ENCODE peak calls at places on chromosomes 12 and 14, in six cellular contexts. One of them, this sample, is unnamed.

GRCh38 chr12:1592444-1593231 is 1.7 kb downstream of the FBXL14 start:
- DNase-seq in GM12892: peak
- DNase-seq in K562: peak
- DNase-seq in HepG2: no peak
- DNase-seq in H1: peak
- DNase-seq in GM12878: no peak
- DNase-seq in this sample: no peak

GRCh38 chr12:110449799-110450497 is at the start of gene ARPC3:
- DNase-seq in GM12892: peak
- DNase-seq in K562: peak
- DNase-seq in HepG2: peak
- DNase-seq in H1: peak
- DNase-seq in GM12878: peak
- DNase-seq in this sample: peak

GRCh38 chr12:43278268-43278832 is 273.7 kb downstream of the ADAMTS20 start:
- DNase-seq in GM12892: no peak
- DNase-seq in K562: no peak
- DNase-seq in HepG2: no peak
- DNase-seq in H1: no peak
- DNase-seq in GM12878: peak
- DNase-seq in this sample: no peak

GRCh38 chr12:49043856-49044258 is 16.7 kb downstream of the KMT2D start:
- DNase-seq in GM12892: peak
- DNase-seq in K562: peak
- DNase-seq in HepG2: peak
- DNase-seq in H1: peak
- DNase-seq in GM12878: no peak
- DNase-seq in this sample: peak

GRCh38 chr14:86942939-86943338 is 1050.0 kb downstream of the GALC start:
- DNase-seq in GM12892: no peak
- DNase-seq in K562: no peak
- DNase-seq in HepG2: no peak
- DNase-seq in H1: no peak
- DNase-seq in GM12878: no peak
- DNase-seq in this sample: no peak

GRCh38 chr12:6946033-6946919 is 2.5 kb downstream of the C12orf57 start:
- DNase-seq in GM12892: no peak
- DNase-seq in K562: peak
- DNase-seq in HepG2: peak
- DNase-seq in H1: peak
- DNase-seq in GM12878: peak
- DNase-seq in this sample: no peak

GRCh38 chr12:116736962-116737773 is 701 bp downstream of the SPRING1 start:
- DNase-seq in GM12892: peak
- DNase-seq in K562: peak
- DNase-seq in HepG2: no peak
- DNase-seq in H1: no peak
- DNase-seq in GM12878: no peak
- DNase-seq in this sample: peak

GRCh38 chr14:34981743-34982420 is 910 bp upstream of the SRP54 start:
- DNase-seq in GM12892: no peak
- DNase-seq in K562: no peak
- DNase-seq in HepG2: no peak
- DNase-seq in H1: no peak
- DNase-seq in GM12878: no peak
- DNase-seq in this sample: no peak

GRCh38 chr14:104687601-104688504 is 1.6 kb upstream of the INF2 start:
- DNase-seq in GM12892: no peak
- DNase-seq in K562: no peak
- DNase-seq in HepG2: peak
- DNase-seq in H1: no peak
- DNase-seq in GM12878: no peak
- DNase-seq in this sample: no peak

GRCh38 chr14:32576088-32576795 is 247.1 kb downstream of the AKAP6 start:
- DNase-seq in GM12892: no peak
- DNase-seq in K562: peak
- DNase-seq in HepG2: peak
- DNase-seq in H1: no peak
- DNase-seq in GM12878: no peak
- DNase-seq in this sample: no peak

GRCh38 chr12:132477703-132478432 is 12.1 kb upstream of the FBRSL1 start:
- DNase-seq in GM12892: no peak
- DNase-seq in K562: no peak
- DNase-seq in HepG2: no peak
- DNase-seq in H1: no peak
- DNase-seq in GM12878: no peak
- DNase-seq in this sample: no peak

DNA sequence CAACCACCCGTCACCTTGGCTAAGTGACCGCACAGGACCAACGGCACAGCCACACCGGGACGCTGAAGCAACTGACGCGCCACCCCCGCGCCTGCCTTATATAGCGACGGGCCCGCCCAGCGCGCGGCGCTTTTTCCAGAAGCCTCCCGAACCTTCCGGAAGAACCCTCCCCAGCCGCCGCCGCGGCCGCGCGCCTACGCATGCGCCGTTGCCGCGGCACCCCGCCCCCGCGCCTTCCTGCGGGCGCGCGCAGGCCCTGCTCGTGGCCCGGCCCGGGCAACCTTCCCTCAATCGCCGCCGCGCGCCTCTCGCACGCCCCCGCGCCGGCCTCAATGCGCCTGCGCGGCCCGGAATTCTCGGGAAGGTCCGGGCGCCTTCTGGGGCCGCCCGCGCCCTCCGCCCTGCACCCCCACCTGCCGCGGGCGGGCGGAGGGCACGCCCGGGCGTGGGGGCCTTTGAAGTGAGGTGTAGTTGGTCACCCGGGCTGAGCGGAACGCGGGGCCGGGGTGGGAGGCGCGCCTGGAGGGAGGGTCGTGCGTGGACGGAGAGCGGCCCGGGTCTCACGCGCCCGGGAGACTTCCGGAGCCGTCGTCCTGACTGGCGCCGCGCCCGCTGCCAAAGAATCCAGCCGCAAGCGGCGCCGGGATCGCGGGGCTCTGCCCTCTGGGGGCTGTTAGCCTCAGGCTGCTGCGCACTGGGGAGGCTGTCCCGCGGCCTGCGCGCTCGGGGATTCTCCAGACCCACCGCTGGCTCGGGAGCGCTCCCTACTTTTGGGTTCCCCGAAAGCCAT is at the start of gene HSP90AA1:
- DNase-seq in GM12892: peak
- DNase-seq in K562: peak
- DNase-seq in HepG2: peak
- DNase-seq in H1: peak
- DNase-seq in GM12878: peak
- DNase-seq in this sample: peak
- TF ChIP-seq POLR2A in GM12892: peak
- TF ChIP-seq POLR2A in K562: peak
- TF ChIP-seq POLR2A in HepG2: peak
- TF ChIP-seq POLR2A in H1: peak
- TF ChIP-seq POLR2A in GM12878: peak
- TF ChIP-seq POLR2A in this sample: peak

DNA sequence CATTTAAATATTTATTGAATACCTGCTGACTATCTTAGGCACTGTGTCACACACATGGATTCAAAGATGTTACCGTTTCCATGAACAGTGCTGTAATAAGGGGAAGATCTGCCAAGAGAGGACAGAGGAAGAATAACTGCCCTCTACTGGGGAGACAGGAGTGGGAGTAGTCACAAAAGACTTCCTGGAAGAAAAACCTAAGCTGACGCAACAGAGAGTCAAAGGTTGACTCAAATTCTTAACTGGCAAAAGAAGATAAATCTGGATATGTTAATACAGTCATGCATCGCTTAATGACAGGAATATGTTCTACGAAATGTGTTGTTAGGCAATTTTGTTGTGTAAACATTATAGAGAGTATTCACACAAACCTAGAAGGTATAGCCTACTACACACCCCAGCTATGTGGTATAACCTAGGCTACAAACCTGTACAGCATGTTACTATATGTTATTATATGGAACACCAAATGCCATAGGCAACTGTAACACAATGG is 51.5 kb downstream of the DCAF5 start:
- DNase-seq in GM12892: no peak
- DNase-seq in K562: peak
- DNase-seq in HepG2: no peak
- DNase-seq in H1: no peak
- DNase-seq in GM12878: no peak
- DNase-seq in this sample: no peak
- TF ChIP-seq TAF1 in GM12892: no peak
- TF ChIP-seq TAF1 in K562: no peak
- TF ChIP-seq TAF1 in HepG2: no peak
- TF ChIP-seq TAF1 in H1: no peak
- TF ChIP-seq TAF1 in GM12878: no peak
- TF ChIP-seq TAF1 in this sample: no peak

GRCh38 chr14:49585803-49586672 is at the start of gene RPS29:
- DNase-seq in GM12892: peak
- DNase-seq in K562: peak
- DNase-seq in HepG2: peak
- DNase-seq in H1: peak
- DNase-seq in GM12878: peak
- DNase-seq in this sample: peak
- TF ChIP-seq POLR2A in GM12892: peak
- TF ChIP-seq POLR2A in K562: peak
- TF ChIP-seq POLR2A in HepG2: peak
- TF ChIP-seq POLR2A in H1: peak
- TF ChIP-seq POLR2A in GM12878: peak
- TF ChIP-seq POLR2A in this sample: peak

GRCh38 chr12:124842073-124842749 is 21.5 kb downstream of the SCARB1 start:
- DNase-seq in GM12892: no peak
- DNase-seq in K562: no peak
- DNase-seq in HepG2: no peak
- DNase-seq in H1: no peak
- DNase-seq in GM12878: no peak
- DNase-seq in this sample: no peak
- TF ChIP-seq TAF1 in GM12892: no peak
- TF ChIP-seq TAF1 in K562: no peak
- TF ChIP-seq TAF1 in HepG2: no peak
- TF ChIP-seq TAF1 in H1: no peak
- TF ChIP-seq TAF1 in GM12878: no peak
- TF ChIP-seq TAF1 in this sample: no peak

GRCh38 chr14:106821119-106821518 is 1294.7 kb downstream of the TMEM121 start:
- DNase-seq in GM12892: no peak
- DNase-seq in K562: no peak
- DNase-seq in HepG2: no peak
- DNase-seq in H1: no peak
- DNase-seq in GM12878: no peak
- DNase-seq in this sample: no peak

GRCh38 chr14:106823552-106823951 is 1297.2 kb downstream of the TMEM121 start:
- DNase-seq in GM12892: no peak
- DNase-seq in K562: no peak
- DNase-seq in HepG2: no peak
- DNase-seq in H1: no peak
- DNase-seq in GM12878: no peak
- DNase-seq in this sample: no peak

GRCh38 chr14:106822905-106823304 is 1296.5 kb downstream of the TMEM121 start:
- DNase-seq in GM12892: no peak
- DNase-seq in K562: no peak
- DNase-seq in HepG2: no peak
- DNase-seq in H1: no peak
- DNase-seq in GM12878: no peak
- DNase-seq in this sample: no peak

GRCh38 chr14:106820119-106820518 is 1293.7 kb downstream of the TMEM121 start:
- DNase-seq in GM12892: no peak
- DNase-seq in K562: no peak
- DNase-seq in HepG2: no peak
- DNase-seq in H1: no peak
- DNase-seq in GM12878: no peak
- DNase-seq in this sample: no peak
- TF ChIP-seq POLR2A in GM12892: no peak
- TF ChIP-seq POLR2A in K562: no peak
- TF ChIP-seq POLR2A in HepG2: no peak
- TF ChIP-seq POLR2A in H1: no peak
- TF ChIP-seq POLR2A in GM12878: no peak
- TF ChIP-seq POLR2A in this sample: no peak

GRCh38 chr12:14614704-14615121 is 47.0 kb upstream of the PLBD1 start:
- DNase-seq in GM12892: no peak
- DNase-seq in K562: no peak
- DNase-seq in HepG2: no peak
- DNase-seq in H1: no peak
- DNase-seq in GM12878: peak
- DNase-seq in this sample: no peak

GRCh38 chr12:14619731-14620501 is 52.2 kb upstream of the PLBD1 start:
- DNase-seq in GM12892: no peak
- DNase-seq in K562: no peak
- DNase-seq in HepG2: no peak
- DNase-seq in H1: no peak
- DNase-seq in GM12878: no peak
- DNase-seq in this sample: no peak

GRCh38 chr12:14613718-14614117 is 46.0 kb upstream of the PLBD1 start:
- DNase-seq in GM12892: no peak
- DNase-seq in K562: no peak
- DNase-seq in HepG2: no peak
- DNase-seq in H1: no peak
- DNase-seq in GM12878: peak
- DNase-seq in this sample: no peak

GRCh38 chr12:14621821-14622220 is 54.1 kb upstream of the PLBD1 start:
- DNase-seq in GM12892: no peak
- DNase-seq in K562: no peak
- DNase-seq in HepG2: no peak
- DNase-seq in H1: no peak
- DNase-seq in GM12878: peak
- DNase-seq in this sample: no peak

GRCh38 chr12:14618990-14619389 is 51.3 kb upstream of the PLBD1 start:
- DNase-seq in GM12892: no peak
- DNase-seq in K562: no peak
- DNase-seq in HepG2: no peak
- DNase-seq in H1: no peak
- DNase-seq in GM12878: no peak
- DNase-seq in this sample: no peak
- TF ChIP-seq TAF1 in GM12892: no peak
- TF ChIP-seq TAF1 in K562: no peak
- TF ChIP-seq TAF1 in HepG2: no peak
- TF ChIP-seq TAF1 in H1: no peak
- TF ChIP-seq TAF1 in GM12878: no peak
- TF ChIP-seq TAF1 in this sample: no peak

This sample was measured in GM12891.